ENCODE peak calls at places on chromosomes 5 and 9, in seven cellular contexts. C is IMR-90, U is breast epithelium, Q is GM23248, H is transverse colon, G is upper lobe of right lung, V is OCI-LY7. N is an unnamed sample. For H3K9me3, the result is how much of the 10 kb centered on the place peaks cover.

GRCh38 chr5:129031886-129032683 is 62.5 kb upstream of the ISOC1 start:
- DNase-seq in C (no peak), H (no peak), V (no peak), G (no peak), U (no peak), Q (no peak), N (no peak)

GRCh38 chr5:37133939-37134338 is 115.2 kb downstream of the CPLANE1 start:
- DNase-seq in V (no peak), U (no peak), C (peak), H (no peak), G (no peak), Q (peak), N (no peak)

GRCh38 chr5:60540855-60541805 is 158.8 kb downstream of the DEPDC1B start:
- DNase-seq in G (no peak), V (peak), H (no peak), C (peak), U (no peak), Q (peak), N (no peak)

GRCh38 chr9:130638278-130639118 is 25.9 kb upstream of the PRDM12 start:
- DNase-seq in G (peak), H (no peak), U (no peak), V (no peak), C (no peak), Q (no peak), N (no peak)

GRCh38 chr5:168007286-168007685 is 284.2 kb upstream of the WWC1 start:
- DNase-seq in V (no peak), C (no peak), G (no peak), H (no peak), Q (no peak), U (no peak), N (no peak)

GRCh38 chr5:24823625-24824024 is 178.8 kb upstream of the CDH10 start:
- DNase-seq in U (no peak), C (no peak), Q (no peak), H (no peak), G (no peak), V (no peak), N (peak)

GRCh38 chr5:60228676-60229075 is 335.1 kb upstream of the PDE4D start:
- DNase-seq in U (no peak), Q (no peak), G (no peak), V (no peak), C (no peak), H (no peak), N (no peak)

GRCh38 chr5:119212666-119213065 is 141.8 kb downstream of the DMXL1 start:
- DNase-seq in V (no peak), C (no peak), Q (no peak), H (no peak), U (no peak), G (no peak), N (no peak)

GRCh38 chr5:124865603-124866354 is 119.3 kb upstream of the ZNF608 start:
- DNase-seq in H (no peak), G (no peak), Q (no peak), U (no peak), C (peak), V (no peak), N (no peak)

GRCh38 chr5:13987843-13988464 is 43.5 kb upstream of the DNAH5 start:
- DNase-seq in V (peak), H (peak), G (no peak), Q (peak), U (no peak), C (peak), N (peak)

GRCh38 chr9:116494815-116495634 is 192.1 kb upstream of the TRIM32 start:
- DNase-seq in U (no peak), G (no peak), C (no peak), H (peak), Q (peak), V (peak), N (no peak)

GRCh38 chr5:165161204-165161603 is 1655.8 kb downstream of the MAT2B start:
- DNase-seq in H (no peak), C (no peak), Q (no peak), G (no peak), V (no peak), U (no peak), N (no peak)

GRCh38 chr5:154830219-154830595 is 20.2 kb downstream of the FAXDC2 start:
- DNase-seq in G (no peak), H (no peak), C (no peak), Q (no peak), U (no peak), V (no peak), N (no peak)

GRCh38 chr9:95004452-95005275 is 278.2 kb downstream of the AOPEP start:
- DNase-seq in V (no peak), C (no peak), U (no peak), G (peak), Q (peak), H (peak), N (peak)

GRCh38 chr9:95250462-95251058 is 66.9 kb downstream of the FANCC start:
- DNase-seq in U (no peak), H (no peak), V (no peak), C (no peak), G (no peak), Q (no peak), N (no peak)

GRCh38 chr5:113606298-113607134 is 93.0 kb downstream of the YTHDC2 start:
- DNase-seq in G (no peak), V (peak), U (no peak), Q (peak), C (peak), H (peak), N (peak)

GRCh38 chr5:113117543-113118110 is 141.0 kb downstream of the DCP2 start:
- DNase-seq in C (peak), Q (no peak), U (no peak), G (no peak), H (no peak), V (peak), N (no peak)

GRCh38 chr5:94423411-94423810 is 195.0 kb downstream of the KIAA0825 start:
- DNase-seq in H (no peak), Q (no peak), C (no peak), V (no peak), U (no peak), G (no peak), N (no peak)

GRCh38 chr9:2267171-2267740 is 252.1 kb downstream of the SMARCA2 start:
- DNase-seq in Q (peak), G (no peak), C (no peak), U (no peak), H (no peak), V (no peak), N (no peak)

GRCh38 chr5:119243888-119244287 is 111.9 kb upstream of the TNFAIP8 start:
- DNase-seq in C (no peak), U (no peak), H (no peak), G (no peak), Q (no peak), V (no peak), N (no peak)

GRCh38 chr9:26723486-26723885 is 169.1 kb downstream of the CAAP1 start:
- DNase-seq in H (peak), G (no peak), Q (peak), C (peak), V (no peak), U (no peak), N (peak)

GRCh38 chr5:22465177-22465576 is 388.0 kb downstream of the CDH12 start:
- DNase-seq in V (no peak), H (no peak), C (no peak), G (no peak), U (no peak), Q (no peak), N (no peak)

GRCh38 chr9:114124666-114125580 is 25.8 kb upstream of the KIF12 start:
- DNase-seq in V (no peak), Q (no peak), C (no peak), G (no peak), U (no peak), H (no peak), N (no peak)

GRCh38 chr9:135513351-135513846 is 7.8 kb upstream of the LCN1 start:
- DNase-seq in H (no peak), C (no peak), V (no peak), Q (no peak), G (peak), U (no peak), N (no peak)

GRCh38 chr5:179241764-179242370 is 103.4 kb downstream of the ADAMTS2 start:
- DNase-seq in U (no peak), V (no peak), Q (no peak), H (peak), C (no peak), G (peak), N (no peak)

GRCh38 chr5:135212361-135213033 is 178.5 kb upstream of the PITX1 start:
- DNase-seq in V (no peak), G (peak), C (no peak), H (no peak), U (no peak), Q (no peak), N (no peak)

GRCh38 chr5:72815580-72816296 is 723 bp upstream of the TNPO1 start:
- DNase-seq in H (no peak), U (no peak), G (no peak), C (no peak), V (no peak), Q (no peak), N (no peak)

GRCh38 chr9:137170486-137171148 is 766 bp upstream of the LRRC26 start:
- DNase-seq in V (no peak), C (no peak), Q (no peak), G (no peak), U (no peak), H (no peak), N (no peak)

GRCh38 chr5:79236970-79237734 is 1.2 kb downstream of the JMY start:
- DNase-seq in G (peak), C (peak), V (peak), H (peak), Q (peak), U (no peak), N (peak)

GRCh38 chr9:109320338-109320733 is 523 bp downstream of the EPB41L4B start:
- DNase-seq in Q (peak), C (no peak), H (peak), G (no peak), V (no peak), U (no peak), N (peak)

GRCh38 chr9:74412236-74412979 is 84.7 kb upstream of the RORB start:
- DNase-seq in C (no peak), H (no peak), G (no peak), V (no peak), U (no peak), Q (no peak), N (no peak)

GRCh38 chr5:15502208-15502607 is 2.2 kb downstream of the FBXL7 start:
- DNase-seq in G (no peak), C (peak), Q (peak), V (no peak), U (no peak), H (no peak), N (no peak)
- H3K4me3 ChIP-seq in G (peak), C (peak), Q (peak), V (no peak), U (peak), H (peak), N (peak)

GRCh38 chr9:93332317-93332716 is 119.2 kb upstream of the FAM120A start:
- DNase-seq in C (no peak), V (no peak), H (no peak), Q (no peak), G (no peak), U (no peak), N (no peak)

GRCh38 chr9:93340091-93340490 is 111.4 kb upstream of the FAM120A start:
- DNase-seq in G (no peak), H (no peak), Q (no peak), C (no peak), U (no peak), V (no peak), N (no peak)

DNA sequence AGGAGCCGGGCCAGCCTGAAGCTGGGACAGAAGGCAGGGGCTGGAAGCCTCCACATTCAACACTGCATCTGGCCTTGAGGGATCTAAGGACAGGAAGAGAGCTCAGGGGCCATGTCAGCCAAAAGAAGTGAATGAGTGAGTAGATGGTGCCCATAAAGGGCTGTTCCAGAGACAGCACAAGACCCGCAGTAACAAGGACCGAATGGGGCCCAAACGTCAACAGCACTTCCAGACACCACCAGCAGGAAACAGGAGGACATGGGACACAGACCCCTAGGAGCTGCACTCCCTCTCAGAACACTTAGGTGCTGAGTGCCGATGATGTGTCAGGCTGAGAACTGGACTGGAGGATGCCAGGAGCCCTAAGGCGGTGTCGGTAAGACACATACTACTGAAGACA is 114.8 kb upstream of the FAM120A start:
- DNase-seq in G (no peak), V (no peak), H (no peak), C (no peak), Q (no peak), U (no peak), N (no peak)
- H3K9me3 ChIP-seq in G (under half), V (under half), H (under half), C (under half), Q (under half), U (under half), N (under half)

DNA sequence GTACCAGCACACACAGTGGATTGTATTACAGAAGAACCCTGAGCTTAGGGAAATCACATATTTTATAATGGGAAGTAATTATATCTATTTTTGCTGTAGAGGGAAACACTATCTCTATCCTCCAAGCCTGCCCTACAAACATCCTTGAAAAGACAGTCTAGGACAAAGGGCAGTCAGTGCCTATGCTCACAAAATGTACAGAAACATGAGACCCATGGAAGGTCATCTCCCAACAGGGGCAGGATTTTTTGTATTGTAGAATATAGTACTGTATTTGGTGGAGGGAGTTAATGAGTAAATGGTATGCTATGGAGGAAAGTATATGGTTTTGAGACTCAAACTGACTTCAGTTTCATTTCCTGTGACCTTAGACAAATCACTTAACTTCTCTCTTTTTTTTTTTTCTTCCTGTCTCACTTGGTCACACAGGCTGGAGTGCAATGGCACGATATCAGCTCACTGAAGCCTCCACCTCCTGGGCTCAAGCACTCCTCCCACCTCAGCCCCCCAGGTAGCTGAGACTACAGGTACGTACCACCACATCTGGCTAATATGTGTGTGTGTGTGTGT is 5.8 kb upstream of the RAB14 start:
- DNase-seq in G (no peak), C (no peak), H (no peak), Q (no peak), V (peak), U (no peak), N (no peak)
- H3K4me3 ChIP-seq in G (no peak), C (no peak), H (no peak), Q (no peak), V (peak), U (no peak), N (no peak)

GRCh38 chr5:75558972-75559632 is 47.4 kb downstream of the POLK start:
- DNase-seq in Q (peak), U (no peak), V (no peak), H (no peak), G (no peak), C (no peak), N (no peak)
- H3K9me3 ChIP-seq in Q (under half), U (under half), V (under half), H (under half), G (under half), C (under half), N (under half)

N was measured in MG63.